ENCODE peak calls at places on chromosome 16, in eight cellular contexts. T is GM23338, Q is pancreas, Z is H9, G is tibial artery, I is fibroblast of lung, B is HL-60, M is heart right ventricle. S is an unnamed sample.
A peak's percentile ranks its signal among the peaks of the same experiment; 100 is the strongest.

GRCh38 chr16:57739756-57740422 is 4.3 kb downstream of the KATNB1 start:
- DNase-seq in T (no peak), Q (no peak), Z (no peak), G (no peak), I (no peak), B (no peak), M (no peak), S (no peak)

GRCh38 chr16:2530629-2531318 is 434 bp downstream of the CEMP1 start:
- DNase-seq in T (no peak), Q (no peak), Z (no peak), G (no peak), I (no peak), B (no peak), M (no peak), S (no peak)

GRCh38 chr16:85172465-85173071 is 60.3 kb upstream of the CIBAR2 start:
- DNase-seq in T (peak; percentile 78), Q (peak; percentile 73), Z (peak; percentile 70), G (no peak), I (peak; percentile 41), B (no peak), M (no peak), S (no peak)

GRCh38 chr16:10982430-10983174 is 38.2 kb downstream of the CLEC16A start:
- DNase-seq in T (no peak), Q (no peak), Z (no peak), G (peak; percentile 56), I (no peak), B (no peak), M (peak; percentile 24), S (no peak)

GRCh38 chr16:58556678-58557077 is 41.4 kb downstream of the SETD6 start:
- DNase-seq in T (no peak), Q (no peak), Z (no peak), G (no peak), I (peak; percentile 21), B (no peak), M (no peak), S (no peak)

GRCh38 chr16:64910351-64910750 is 211.5 kb downstream of the CDH11 start:
- DNase-seq in T (peak; percentile 44), Q (peak; percentile 8), Z (peak; percentile 30), G (peak; percentile 21), I (peak; percentile 96), B (no peak), M (peak; percentile 77), S (no peak)

GRCh38 chr16:25707982-25708583 is 16.3 kb downstream of the HS3ST4 start:
- DNase-seq in T (peak; percentile 80), Q (peak; percentile 35), Z (peak; percentile 52), G (no peak), I (no peak), B (peak; percentile 20), M (no peak), S (no peak)

GRCh38 chr16:87461466-87461975 is 31.3 kb downstream of the ZCCHC14 start:
- DNase-seq in T (peak; percentile 99), Q (peak; percentile 96), Z (peak; percentile 97), G (peak; percentile 68), I (peak; percentile 33), B (no peak), M (peak; percentile 68), S (no peak)

GRCh38 chr16:21283521-21284289 is 5.6 kb upstream of the CRYM start:
- DNase-seq in T (peak; percentile 89), Q (no peak), Z (peak; percentile 86), G (peak; percentile 49), I (peak; percentile 48), B (no peak), M (peak; percentile 43), S (no peak)

GRCh38 chr16:9913604-9914330 is 268.5 kb downstream of the GRIN2A start:
- DNase-seq in T (no peak), Q (no peak), Z (no peak), G (no peak), I (peak; percentile 17), B (no peak), M (no peak), S (no peak)

GRCh38 chr16:24273511-24273910 is 17.4 kb downstream of the CACNG3 start:
- DNase-seq in T (no peak), Q (no peak), Z (no peak), G (no peak), I (peak; percentile 1), B (peak; percentile 28), M (no peak), S (no peak)

GRCh38 chr16:2039286-2040030 is 8.2 kb downstream of the NTHL1 start:
- DNase-seq in T (no peak), Q (no peak), Z (no peak), G (peak; percentile 62), I (peak; percentile 36), B (no peak), M (peak; percentile 93), S (no peak)

GRCh38 chr16:71927383-71927782 is 32.1 kb downstream of the IST1 start:
- DNase-seq in T (no peak), Q (no peak), Z (no peak), G (peak; percentile 29), I (peak; percentile 91), B (no peak), M (peak; percentile 73), S (peak; percentile 3)

GRCh38 chr16:71927787-71928186 is 32.5 kb downstream of the IST1 start:
- DNase-seq in T (no peak), Q (no peak), Z (no peak), G (no peak), I (no peak), B (no peak), M (no peak), S (no peak)

GRCh38 chr16:71923941-71924690 is 28.8 kb downstream of the IST1 start:
- DNase-seq in T (no peak), Q (no peak), Z (no peak), G (no peak), I (peak; percentile 75), B (no peak), M (no peak), S (no peak)

GRCh38 chr16:71920658-71921057 is 25.3 kb downstream of the IST1 start:
- DNase-seq in T (no peak), Q (no peak), Z (no peak), G (no peak), I (no peak), B (no peak), M (no peak), S (no peak)

DNA sequence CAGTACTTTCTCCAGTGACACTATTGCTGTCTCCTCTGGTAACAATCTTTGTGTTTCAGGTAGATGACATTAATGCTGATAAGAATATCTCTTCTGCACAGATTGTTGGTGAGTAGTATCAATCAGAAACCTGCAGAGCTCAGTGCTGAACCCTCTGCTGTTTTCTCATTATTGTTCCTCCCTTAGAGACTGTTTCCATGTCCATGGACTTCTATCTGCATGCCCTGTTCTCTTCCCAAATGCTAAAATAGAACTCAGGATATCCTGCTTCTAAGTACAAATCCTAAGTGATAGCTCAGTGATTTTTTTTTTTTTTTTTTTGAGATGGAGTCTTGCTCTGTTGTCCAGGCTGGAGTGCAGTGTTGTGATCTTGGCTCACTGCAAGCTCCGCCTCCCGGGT is 29.4 kb downstream of the IST1 start:
- DNase-seq in T (no peak), Q (no peak), Z (no peak), G (no peak), I (no peak), B (no peak), M (no peak), S (no peak)
- H3K27ac ChIP-seq in T (no peak overlapping the region), Q (no peak overlapping the region), Z (no peak overlapping the region), G (no peak overlapping the region), I (no peak overlapping the region), B (no peak overlapping the region), M (no peak overlapping the region), S (no peak overlapping the region)

DNA sequence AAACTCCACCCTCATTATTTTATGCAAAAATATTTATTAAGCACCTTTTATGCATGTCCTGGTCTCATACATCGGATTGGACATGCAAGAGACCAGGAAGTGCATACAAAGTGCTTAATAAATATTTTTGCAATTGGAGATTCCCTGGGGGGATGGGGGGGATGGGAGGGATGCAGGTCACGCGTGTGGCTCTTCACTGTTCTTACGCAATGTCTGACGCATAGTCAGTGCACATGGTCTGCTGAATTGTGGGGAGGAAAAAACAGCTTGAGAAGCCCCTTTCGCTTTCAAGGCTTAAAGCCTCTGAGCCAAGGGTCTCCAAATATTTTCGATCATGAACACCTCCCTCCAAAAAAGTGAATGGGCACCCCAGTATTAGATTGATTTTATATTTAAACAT is 96.7 kb upstream of the XYLT1 start:
- DNase-seq in T (no peak), Q (no peak), Z (no peak), G (no peak), I (no peak), B (no peak), M (no peak), S (no peak)
- H3K27ac ChIP-seq in T (no peak overlapping the region), Q (no peak overlapping the region), Z (no peak overlapping the region), G (no peak overlapping the region), I (no peak overlapping the region), B (no peak overlapping the region), M (no peak overlapping the region), S (no peak overlapping the region)

DNA sequence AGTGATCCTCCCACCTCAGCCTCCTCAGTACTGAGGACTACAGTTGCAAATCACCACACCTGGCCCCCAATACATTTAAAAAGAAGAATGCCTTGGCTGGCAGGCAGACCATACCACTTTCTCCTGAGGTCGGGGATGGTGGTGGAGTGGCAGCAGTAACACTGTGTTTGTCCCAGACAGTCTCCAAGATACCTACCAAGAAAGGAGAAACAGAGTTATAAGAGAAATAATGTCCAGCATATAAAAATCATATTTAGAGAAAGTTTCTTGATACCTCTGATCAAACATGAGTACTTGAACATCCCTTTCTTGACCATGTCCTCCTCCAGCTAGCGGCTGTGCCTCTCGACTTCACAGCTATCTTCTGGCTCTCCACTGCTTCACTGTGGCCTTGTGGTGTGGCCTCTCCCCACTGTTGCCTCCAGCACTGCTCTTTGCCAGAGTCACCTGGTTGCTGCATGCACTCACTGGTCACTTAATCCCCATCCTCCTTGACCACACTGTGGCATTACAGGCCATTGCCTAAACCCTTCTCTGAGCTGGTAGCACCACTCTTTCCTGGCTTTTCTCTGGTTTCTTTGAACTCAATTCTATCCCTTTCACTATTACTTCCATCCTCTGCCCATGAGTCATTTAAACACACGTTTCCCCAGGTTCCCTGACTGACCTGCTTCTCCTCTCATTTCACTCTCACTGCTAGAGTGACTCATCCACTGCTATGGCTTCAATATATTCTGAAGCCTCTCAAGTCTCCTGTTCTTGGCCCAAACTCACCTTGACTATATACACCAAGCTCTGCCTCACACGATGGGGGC is 45.2 kb downstream of the XPO6 start:
- DNase-seq in T (no peak), Q (no peak), Z (no peak), G (no peak), I (peak; percentile 68), B (no peak), M (no peak), S (no peak)
- H3K27ac ChIP-seq in T (no peak overlapping the region), Q (no peak overlapping the region), Z (no peak overlapping the region), G (no peak overlapping the region), I (peak overlapping the region; percentile 50), B (peak overlapping the region; percentile 57), M (no peak overlapping the region), S (no peak overlapping the region)

DNA sequence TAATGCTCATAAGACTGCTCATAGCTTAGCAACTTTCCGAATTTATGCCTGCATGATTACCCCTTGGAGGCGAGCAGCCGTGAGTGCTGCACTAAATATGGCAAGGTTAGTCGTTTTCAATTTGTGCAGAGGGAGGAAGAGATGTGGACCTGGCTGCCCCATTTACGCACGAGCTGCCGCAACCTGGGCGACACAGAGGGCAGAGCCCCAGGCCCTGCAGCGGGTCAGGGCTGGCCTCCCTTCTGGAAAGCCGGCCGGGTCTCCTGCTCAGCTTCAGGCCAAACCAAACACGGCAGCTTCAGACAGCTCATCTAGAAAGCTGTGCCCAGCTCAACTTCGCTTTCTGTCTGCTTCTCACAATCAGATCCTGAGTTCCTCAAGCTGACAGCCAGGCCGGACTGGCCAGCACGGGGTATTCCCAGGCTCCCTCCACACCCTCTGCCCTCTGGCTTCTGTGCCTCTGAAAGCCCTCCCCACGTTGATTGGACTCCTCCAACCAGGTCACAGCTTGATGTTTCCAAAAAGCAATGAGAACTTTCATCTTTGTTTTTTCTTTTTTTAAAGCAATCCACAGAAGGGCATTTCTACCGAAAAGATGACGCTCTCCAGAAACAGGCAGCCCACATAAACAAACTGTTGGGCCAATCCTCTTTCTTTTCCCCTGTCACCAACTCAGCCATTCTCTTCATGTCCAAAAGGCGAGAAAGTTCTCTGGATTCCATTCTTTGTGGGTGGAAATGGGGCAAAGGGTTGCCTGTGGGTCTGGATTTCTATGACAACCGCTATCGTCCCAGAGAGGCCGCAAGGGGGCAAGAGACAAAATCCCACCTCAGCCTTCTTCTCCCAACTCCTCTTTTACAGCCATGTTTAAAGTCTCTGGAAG is 189.1 kb downstream of the ZFHX3 start:
- DNase-seq in T (no peak), Q (no peak), Z (no peak), G (peak; percentile 67), I (peak; percentile 75), B (no peak), M (no peak), S (no peak)
- H3K27ac ChIP-seq in T (no peak overlapping the region), Q (no peak overlapping the region), Z (no peak overlapping the region), G (peak overlapping the region; percentile 84), I (peak overlapping the region; percentile 87), B (no peak overlapping the region), M (peak overlapping the region; percentile 26), S (no peak overlapping the region)